ENCODE peak calls at places on chromosomes 3 and 15, in four cellular contexts. U is A549, P is K562, D is H1. M is an unnamed sample.
A peak's percentile ranks its signal among the peaks of the same experiment; 100 is the strongest.

GRCh38 chr3:35651888-35652287 is 12.6 kb downstream of the ARPP21 start:
- DNase-seq in U (peak; percentile 21), P (no peak), D (no peak), M (no peak)

GRCh38 chr3:114660124-114660523 is 366.3 kb downstream of the TIGIT start:
- DNase-seq in U (no peak), P (no peak), D (no peak), M (peak; percentile 93)

GRCh38 chr15:85977586-85977985 is 102.1 kb upstream of the AGBL1 start:
- DNase-seq in U (no peak), P (no peak), D (no peak), M (no peak)

GRCh38 chr3:168071971-168072645 is 23.6 kb downstream of the GOLIM4 start:
- DNase-seq in U (no peak), P (no peak), D (no peak), M (no peak)

GRCh38 chr3:52819936-52820335 is 10.5 kb downstream of the ITIH4 start:
- DNase-seq in U (no peak), P (no peak), D (no peak), M (no peak)

GRCh38 chr3:197942956-197943556 is 6.9 kb upstream of the RPL35A start:
- DNase-seq in U (no peak), P (peak; percentile 46), D (no peak), M (peak; percentile 62)

GRCh38 chr3:101942356-101942755 is 93.0 kb downstream of the NFKBIZ start:
- DNase-seq in U (no peak), P (no peak), D (no peak), M (no peak)

GRCh38 chr3:58404396-58404795 is 29.2 kb downstream of the PDHB start:
- DNase-seq in U (no peak), P (no peak), D (no peak), M (no peak)

GRCh38 chr3:105561875-105562274 is 195.2 kb downstream of the ALCAM start:
- DNase-seq in U (no peak), P (no peak), D (no peak), M (no peak)

GRCh38 chr15:28935316-28935715 is 49.5 kb downstream of the APBA2 start:
- DNase-seq in U (peak; percentile 46), P (peak; percentile 54), D (peak; percentile 83), M (no peak)

GRCh38 chr3:37458162-37458895 is 283.9 kb upstream of the LRRFIP2 start:
- DNase-seq in U (no peak), P (no peak), D (no peak), M (no peak)

GRCh38 chr3:46874430-46874829 is 3.1 kb upstream of the PTH1R start:
- DNase-seq in U (no peak), P (no peak), D (no peak), M (no peak)

GRCh38 chr15:26870346-26870745 is 3.5 kb downstream of the GABRA5 start:
- DNase-seq in U (no peak), P (no peak), D (no peak), M (no peak)

GRCh38 chr3:188194327-188194726 is 40.4 kb downstream of the LPP start:
- DNase-seq in U (no peak), P (no peak), D (no peak), M (no peak)

GRCh38 chr15:40445411-40446055 is 4.8 kb downstream of the BAHD1 start:
- DNase-seq in U (no peak), P (no peak), D (no peak), M (no peak)

GRCh38 chr3:3177861-3178497 is 1.5 kb downstream of the CRBN start:
- DNase-seq in U (peak; percentile 17), P (peak; percentile 45), D (no peak), M (peak; percentile 20)

GRCh38 chr15:59379524-59379923 is 6.9 kb upstream of the MYO1E start:
- DNase-seq in U (no peak), P (no peak), D (no peak), M (no peak)

GRCh38 chr15:25930931-25931330 is 67.8 kb upstream of the ATP10A start:
- DNase-seq in U (no peak), P (no peak), D (no peak), M (no peak)

GRCh38 chr15:44328135-44328534 is 39.6 kb downstream of the GOLM2 start:
- DNase-seq in U (no peak), P (no peak), D (no peak), M (no peak)

GRCh38 chr3:126040386-126040785 is 43.5 kb downstream of the SLC41A3 start:
- DNase-seq in U (no peak), P (no peak), D (no peak), M (no peak)

GRCh38 chr3:119184808-119185690 is 11.7 kb downstream of the UPK1B start:
- DNase-seq in U (peak; percentile 62), P (no peak), D (no peak), M (no peak)

GRCh38 chr3:122635789-122636188 is 44.9 kb upstream of the PARP14 start:
- DNase-seq in U (no peak), P (no peak), D (no peak), M (no peak)

GRCh38 chr3:97871788-97872187 is 50.0 kb downstream of the CRYBG3 start:
- DNase-seq in U (no peak), P (no peak), D (no peak), M (no peak)

GRCh38 chr3:70753572-70753971 is 441.1 kb upstream of the MDFIC2 start:
- DNase-seq in U (no peak), P (no peak), D (no peak), M (no peak)

DNA sequence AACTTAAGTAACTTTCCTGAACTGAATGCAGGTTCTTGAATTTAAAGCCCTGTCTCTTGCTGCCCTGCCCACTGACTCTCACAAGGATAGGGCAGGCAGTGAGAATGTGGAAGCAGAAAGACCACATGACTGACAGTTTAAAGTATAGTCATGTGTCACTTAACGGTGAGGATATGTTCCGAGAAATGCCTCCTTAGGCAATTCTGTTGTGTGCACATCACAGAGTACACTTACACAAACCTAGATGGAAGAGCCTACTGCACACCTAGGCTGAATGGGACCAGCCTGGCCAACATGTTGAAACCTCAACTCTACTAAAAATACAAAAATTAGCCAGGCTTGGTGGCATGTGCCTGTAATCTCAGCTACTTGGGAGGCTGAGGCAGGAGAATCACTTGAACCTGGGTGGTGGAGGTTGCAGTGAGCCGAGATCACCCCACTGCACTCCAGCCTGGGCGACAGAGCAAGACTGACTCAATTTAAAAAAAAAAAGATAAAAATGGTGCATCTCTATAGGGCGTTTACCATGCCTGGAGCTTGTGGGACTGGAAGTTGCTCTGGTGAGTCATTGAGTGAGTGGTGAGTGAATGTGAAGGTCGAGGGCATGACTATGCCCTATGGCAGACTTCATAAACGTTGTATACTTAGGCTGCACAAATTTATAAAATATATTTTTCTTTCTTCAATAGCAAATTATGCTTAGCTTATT is 18.9 kb upstream of the COPG1 start:
- DNase-seq in U (no peak), P (no peak), D (no peak), M (peak; percentile 46)
- TF ChIP-seq JUN in U (no peak), P (peak; percentile 68), D (no peak), M (peak; percentile 50)

DNA sequence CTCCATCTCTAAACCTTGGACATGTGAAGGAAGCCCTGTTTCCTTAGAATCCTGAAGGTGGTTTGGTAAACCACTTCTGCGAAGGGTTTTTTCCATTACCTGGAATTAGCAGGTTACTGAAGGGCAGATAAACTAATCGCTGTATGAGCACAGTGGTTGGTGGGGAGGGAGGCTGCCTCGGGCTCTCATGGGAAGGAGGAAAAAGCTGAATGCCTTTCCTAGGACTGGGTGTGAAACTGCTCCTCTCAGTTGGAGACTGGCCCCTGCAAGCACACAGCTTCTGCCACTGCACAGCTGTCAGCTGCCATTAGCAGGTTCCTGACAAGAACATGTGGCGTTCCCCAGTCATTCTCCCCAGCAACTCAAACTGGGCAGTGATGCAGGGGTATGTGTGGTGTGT is 376.3 kb downstream of the GAP43 start:
- DNase-seq in U (no peak), P (no peak), D (no peak), M (no peak)
- TF ChIP-seq JUN in U (no peak), P (no peak), D (no peak), M (no peak)

GRCh38 chr15:60941448-60941847 is 287.7 kb downstream of the RORA start:
- DNase-seq in U (no peak), P (no peak), D (no peak), M (no peak)

GRCh38 chr15:60949034-60949977 is 279.8 kb downstream of the RORA start:
- DNase-seq in U (no peak), P (no peak), D (no peak), M (no peak)

GRCh38 chr15:60945196-60945595 is 283.9 kb downstream of the RORA start:
- DNase-seq in U (no peak), P (no peak), D (no peak), M (peak; percentile 70)
- TF ChIP-seq JUN in U (no peak), P (no peak), D (no peak), M (no peak)

GRCh38 chr15:68380456-68380855 is 51.5 kb downstream of the ITGA11 start:
- DNase-seq in U (no peak), P (no peak), D (peak; percentile 32), M (no peak)
- TF ChIP-seq JUN in U (no peak), P (no peak), D (no peak), M (no peak)

DNA sequence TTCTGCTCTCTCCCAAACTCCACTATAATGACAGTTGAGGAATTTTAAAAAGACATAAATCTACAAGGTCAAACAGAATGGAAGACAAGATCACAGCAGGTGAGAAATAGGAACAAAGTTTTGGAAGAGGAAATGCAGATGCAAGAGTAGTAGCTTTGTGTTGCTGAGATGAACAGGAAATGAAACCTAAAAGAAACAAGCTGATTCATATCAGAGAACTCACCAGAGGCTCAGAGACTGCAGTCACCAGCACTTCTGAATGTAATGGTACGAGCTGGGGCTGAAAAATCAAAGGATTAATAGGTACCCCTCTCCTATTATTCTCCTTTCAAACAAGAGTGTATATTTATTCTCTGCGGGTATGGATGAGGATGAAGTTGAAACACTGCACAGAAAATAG is 460.0 kb downstream of the RAP2B start:
- DNase-seq in U (no peak), P (no peak), D (no peak), M (peak; percentile 32)
- TF ChIP-seq JUN in U (no peak), P (no peak), D (no peak), M (no peak)

DNA sequence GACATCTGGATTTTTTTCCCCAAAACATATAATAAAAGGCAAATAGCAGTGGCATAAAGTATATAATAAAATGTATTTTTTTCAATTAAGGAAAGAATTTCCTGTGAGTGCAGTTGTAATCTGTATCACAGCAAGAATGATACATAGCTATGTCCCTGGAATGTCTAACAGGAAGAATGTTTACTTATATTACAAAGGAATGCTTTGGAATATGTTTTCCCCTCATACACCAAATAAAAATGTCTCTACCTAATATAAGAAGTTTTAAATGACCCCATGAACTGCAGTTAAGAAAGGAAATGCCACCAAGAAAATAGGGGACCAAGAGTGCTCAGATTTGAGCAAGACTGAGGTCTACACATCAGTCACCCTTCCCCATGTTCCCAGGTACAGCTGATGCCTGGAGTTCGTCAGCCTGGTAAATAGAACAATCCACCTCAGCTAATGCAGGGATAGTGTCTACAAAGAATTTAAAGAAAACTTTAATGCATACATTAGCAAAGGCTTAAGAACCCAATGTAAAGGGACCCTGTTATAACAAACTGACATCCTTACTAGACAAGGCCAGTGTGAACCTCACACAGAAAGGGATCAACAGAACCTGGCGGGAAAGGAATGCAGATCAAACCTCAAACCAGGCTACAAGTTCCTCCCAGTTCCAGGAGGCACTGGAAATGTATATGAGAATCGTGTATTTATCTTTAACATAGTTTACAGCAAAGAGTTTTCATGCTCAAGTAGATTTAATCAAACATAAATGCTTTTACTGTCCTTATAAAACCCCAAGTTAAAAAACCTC is 37.8 kb upstream of the ATP11B start:
- DNase-seq in U (no peak), P (no peak), D (no peak), M (peak; percentile 56)
- TF ChIP-seq JUN in U (no peak), P (no peak), D (no peak), M (peak; percentile 37)

M was measured in endothelial cell of umbilical vein.